ENCODE peak calls at places on chromosomes 11 and 22, in five cellular contexts. V is iPS DF 6.9, A is upper lobe of right lung, S is NT2/D1, O is thoracic aorta. L is an unnamed sample.

GRCh38 chr11:116471608-116472007 is 301.2 kb downstream of the BUD13 start:
- DNase-seq in V (no peak), A (no peak), S (no peak), O (no peak), L (no peak)

GRCh38 chr11:78465169-78465942 is 47.7 kb upstream of the GAB2 start:
- DNase-seq in V (no peak), A (no peak), S (no peak), O (no peak), L (no peak)

GRCh38 chr11:5891216-5891800 is 1.7 kb upstream of the OR52E5 start:
- DNase-seq in V (no peak), A (no peak), S (no peak), O (no peak), L (no peak)

GRCh38 chr22:22666307-22667091 is 22.1 kb downstream of the GGTLC2 start:
- DNase-seq in V (no peak), A (no peak), S (no peak), O (no peak), L (peak; percentile 52)

GRCh38 chr11:95536049-95536448 is 253.5 kb downstream of the FAM76B start:
- DNase-seq in V (no peak), A (no peak), S (no peak), O (no peak), L (no peak)

GRCh38 chr11:87463486-87464102 is 425.9 kb downstream of the TMEM135 start:
- DNase-seq in V (peak; percentile 52), A (no peak), S (peak; percentile 64), O (no peak), L (no peak)

GRCh38 chr22:46613606-46613997 is 6.6 kb upstream of the GRAMD4 start:
- DNase-seq in V (no peak), A (no peak), S (peak; percentile 11), O (no peak), L (peak; percentile 49)

GRCh38 chr11:69380921-69381581 is 87.1 kb downstream of the MYEOV start:
- DNase-seq in V (no peak), A (peak; percentile 58), S (no peak), O (no peak), L (no peak)

GRCh38 chr22:41256254-41256897 is 15.6 kb upstream of the CHADL start:
- DNase-seq in V (no peak), A (no peak), S (no peak), O (no peak), L (no peak)

GRCh38 chr11:77762426-77762825 is 58.1 kb downstream of the RSF1 start:
- DNase-seq in V (no peak), A (no peak), S (no peak), O (no peak), L (no peak)

GRCh38 chr11:43835104-43835503 is 45.5 kb upstream of the ALKBH3 start:
- DNase-seq in V (no peak), A (no peak), S (no peak), O (no peak), L (no peak)

GRCh38 chr11:12214751-12215150 is 104.4 kb downstream of the MICAL2 start:
- DNase-seq in V (no peak), A (no peak), S (no peak), O (no peak), L (no peak)

GRCh38 chr11:76424379-76424778 is 20.4 kb upstream of the EMSY start:
- DNase-seq in V (no peak), A (no peak), S (no peak), O (no peak), L (no peak)

GRCh38 chr11:70483077-70483861 is 84.9 kb downstream of the CTTN start:
- DNase-seq in V (no peak), A (peak; percentile 83), S (no peak), O (no peak), L (peak; percentile 85)

GRCh38 chr22:37077802-37078448 is 26.4 kb downstream of the KCTD17 start:
- DNase-seq in V (no peak), A (peak; percentile 86), S (peak; percentile 25), O (no peak), L (peak; percentile 76)

GRCh38 chr11:83855237-83855636 is 569.1 kb upstream of the CCDC90B start:
- DNase-seq in V (no peak), A (no peak), S (no peak), O (no peak), L (no peak)

DNA sequence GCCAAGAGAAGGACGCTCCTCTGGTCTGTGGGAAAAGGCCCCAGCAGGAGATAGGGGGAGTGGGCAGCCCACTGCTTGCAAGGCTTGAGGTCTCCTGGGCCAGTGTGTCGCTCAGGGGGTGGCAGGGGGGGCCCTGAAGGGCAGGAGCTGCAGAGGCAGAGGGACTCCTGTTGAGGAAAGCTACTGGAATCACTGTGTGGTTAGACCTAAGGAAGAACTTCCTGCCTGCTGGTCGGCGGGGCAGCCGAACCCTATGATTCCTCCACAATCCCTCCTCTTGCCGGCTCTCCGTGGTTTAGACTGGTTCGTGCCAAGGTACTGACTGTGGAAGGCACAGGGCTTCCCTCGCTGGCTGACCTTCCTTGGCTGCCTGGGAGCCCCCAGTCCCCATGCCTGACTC is 6.2 kb downstream of the GP1BB start:
- DNase-seq in V (no peak), A (no peak), S (no peak), O (no peak), L (no peak)
- H3K9me3 ChIP-seq in V (no peaks in the 10 kb centered on the region), A (no peaks in the 10 kb centered on the region), S (peaks cover 6% of the 10 kb centered on the region), O (no peaks in the 10 kb centered on the region), L (no peaks in the 10 kb centered on the region)

GRCh38 chr22:49531533-49531895 is 296.2 kb downstream of the BRD1 start:
- DNase-seq in V (no peak), A (no peak), S (no peak), O (no peak), L (no peak)
- H3K9me3 ChIP-seq in V (peaks cover 25% of the 10 kb centered on the region), A (no peaks in the 10 kb centered on the region), S (peaks cover 4% of the 10 kb centered on the region), O (no peaks in the 10 kb centered on the region), L (no peaks in the 10 kb centered on the region)

GRCh38 chr22:49906799-49907290 is 11.4 kb downstream of the ALG12 start:
- DNase-seq in V (no peak), A (peak; percentile 57), S (no peak), O (no peak), L (no peak)

GRCh38 chr22:49906071-49906798 is 12.0 kb downstream of the ALG12 start:
- DNase-seq in V (no peak), A (peak; percentile 60), S (no peak), O (no peak), L (no peak)

GRCh38 chr22:49909476-49910205 is 8.6 kb downstream of the ALG12 start:
- DNase-seq in V (no peak), A (no peak), S (no peak), O (no peak), L (peak; percentile 44)

GRCh38 chr22:49905465-49905864 is 12.8 kb downstream of the ALG12 start:
- DNase-seq in V (no peak), A (no peak), S (no peak), O (no peak), L (no peak)

GRCh38 chr22:49907807-49908206 is 10.4 kb downstream of the ALG12 start:
- DNase-seq in V (no peak), A (peak; percentile 55), S (no peak), O (no peak), L (no peak)
- H3K9me3 ChIP-seq in V (no peaks in the 10 kb centered on the region), A (no peaks in the 10 kb centered on the region), S (no peaks in the 10 kb centered on the region), O (no peaks in the 10 kb centered on the region), L (no peaks in the 10 kb centered on the region)

GRCh38 chr11:72692498-72693237 is 18.4 kb upstream of the PDE2A start:
- DNase-seq in V (no peak), A (no peak), S (no peak), O (no peak), L (no peak)
- H3K9me3 ChIP-seq in V (no peaks in the 10 kb centered on the region), A (no peaks in the 10 kb centered on the region), S (no peaks in the 10 kb centered on the region), O (no peaks in the 10 kb centered on the region), L (no peaks in the 10 kb centered on the region)